ENCODE peak calls at places on chromosomes 5 and 9, in six cellular contexts. Z, C, H, Q, T and Y are unnamed samples.

GRCh38 chr5:181133610-181134231 is 2.8 kb upstream of the OR2V1 start:
- DNase-seq in H (no peak), Z (peak), Q (no peak), C (no peak), T (peak), Y (peak)

GRCh38 chr5:83306572-83307241 is 164.8 kb upstream of the VCAN start:
- DNase-seq in T (peak), C (no peak), H (no peak), Z (peak), Q (no peak), Y (peak)

GRCh38 chr9:105127863-105128220 is 116.6 kb upstream of the SLC44A1 start:
- DNase-seq in Q (no peak), H (no peak), T (no peak), Z (peak), C (peak), Y (peak)

GRCh38 chr9:121393318-121393717 is 23.3 kb upstream of the STOM start:
- DNase-seq in Q (no peak), Z (peak), H (no peak), T (no peak), C (no peak), Y (peak)

GRCh38 chr9:124347968-124348358 is 67.3 kb downstream of the PSMB7 start:
- DNase-seq in C (no peak), H (no peak), T (no peak), Q (no peak), Z (no peak), Y (no peak)

GRCh38 chr9:118558891-118559290 is 810.3 kb downstream of the BRINP1 start:
- DNase-seq in H (no peak), T (no peak), Z (no peak), C (no peak), Q (no peak), Y (no peak)

GRCh38 chr9:134734270-134734669 is 92.7 kb downstream of the COL5A1 start:
- DNase-seq in T (peak), C (no peak), Q (peak), Z (peak), H (peak), Y (no peak)

GRCh38 chr5:138563340-138564118 is 11.7 kb downstream of the HSPA9 start:
- DNase-seq in Q (no peak), H (no peak), Z (no peak), T (no peak), C (no peak), Y (no peak)

GRCh38 chr5:171450423-171451246 is 31.2 kb downstream of the FGF18 start:
- DNase-seq in Q (no peak), H (no peak), T (peak), C (no peak), Z (peak), Y (peak)

GRCh38 chr9:84404095-84404686 is 63.6 kb upstream of the SLC28A3 start:
- DNase-seq in H (peak), T (no peak), Q (no peak), C (no peak), Z (no peak), Y (peak)

GRCh38 chr5:157860898-157861894 is 2.3 kb upstream of the CLINT1 start:
- DNase-seq in T (no peak), Q (no peak), C (no peak), Z (no peak), H (no peak), Y (no peak)

GRCh38 chr9:88691811-88692210 is 156.8 kb downstream of the NXNL2 start:
- DNase-seq in T (no peak), Q (no peak), Z (peak), C (no peak), H (no peak), Y (peak)

GRCh38 chr5:38208782-38209378 is 49.5 kb upstream of the EGFLAM start:
- DNase-seq in T (no peak), C (no peak), Q (peak), H (peak), Z (peak), Y (peak)

GRCh38 chr9:130368631-130369103 is 76.1 kb upstream of the ASS1 start:
- DNase-seq in Z (no peak), H (no peak), T (no peak), C (no peak), Q (no peak), Y (peak)

GRCh38 chr5:164967354-164967753 is 1461.9 kb downstream of the MAT2B start:
- DNase-seq in C (no peak), Q (no peak), T (no peak), Z (no peak), H (no peak), Y (no peak)

GRCh38 chr5:178469011-178469974 is 120.9 kb downstream of the COL23A1 start:
- DNase-seq in Z (no peak), C (no peak), H (no peak), Q (no peak), T (no peak), Y (no peak)

GRCh38 chr5:170738840-170739239 is 44.7 kb upstream of the GABRP start:
- DNase-seq in Z (no peak), Q (peak), C (no peak), H (no peak), T (no peak), Y (no peak)

GRCh38 chr5:142353093-142353472 is 28.3 kb upstream of the SPRY4 start:
- DNase-seq in H (no peak), Z (no peak), Q (no peak), T (no peak), C (no peak), Y (no peak)

GRCh38 chr5:159510282-159510681 is 180.0 kb upstream of the IL12B start:
- DNase-seq in Q (no peak), T (peak), H (no peak), Z (peak), C (no peak), Y (peak)

GRCh38 chr9:127965953-127966352 is 14.8 kb downstream of the EEIG1 start:
- DNase-seq in C (no peak), T (no peak), Q (no peak), Z (no peak), H (no peak), Y (no peak)

GRCh38 chr9:108188482-108188881 is 667.3 kb downstream of the ACTL7B start:
- DNase-seq in C (no peak), Z (no peak), H (no peak), T (no peak), Q (no peak), Y (no peak)

GRCh38 chr5:132372122-132372521 is 2.6 kb downstream of the SLC22A5 start:
- DNase-seq in Z (no peak), C (no peak), T (no peak), H (no peak), Q (no peak), Y (no peak)

GRCh38 chr5:169300468-169301385 is at the start of gene SLIT3:
- DNase-seq in Z (peak), T (peak), C (no peak), Q (peak), H (no peak), Y (peak)

GRCh38 chr5:36647046-36647445 is 40.6 kb downstream of the SLC1A3 start:
- DNase-seq in C (no peak), T (no peak), H (no peak), Q (no peak), Z (no peak), Y (no peak)

DNA sequence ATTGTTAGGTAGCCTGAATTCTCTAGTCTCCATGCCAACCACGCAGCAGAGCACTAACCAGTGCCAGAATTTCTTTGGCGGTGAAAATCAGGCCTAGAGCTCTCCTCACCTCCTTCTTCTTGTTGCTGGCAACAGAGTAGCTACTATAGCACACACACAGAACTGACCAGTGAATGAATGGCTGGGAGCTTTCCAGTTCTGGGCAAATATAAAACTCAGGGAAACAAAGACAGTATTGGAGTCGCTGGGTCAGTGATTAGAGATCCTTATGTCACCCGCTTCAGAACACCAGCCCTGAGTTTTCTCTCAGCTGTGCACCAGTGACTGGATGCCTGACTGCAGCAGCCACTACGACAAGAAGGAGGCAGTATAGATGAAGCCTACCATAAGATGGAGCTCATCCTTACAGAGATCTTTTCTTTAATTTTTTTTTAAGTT is 26.9 kb upstream of the FEM1C start:
- DNase-seq in Z (no peak), Q (peak), H (no peak), T (no peak), C (no peak), Y (no peak)
- TF ChIP-seq CTCF in Z (no peak), Q (no peak), H (peak), T (peak), C (no peak), Y (no peak)

GRCh38 chr5:6322163-6322713 is 56.1 kb downstream of the MED10 start:
- DNase-seq in H (no peak), T (no peak), C (no peak), Z (no peak), Q (no peak), Y (no peak)

GRCh38 chr5:6321078-6321477 is 57.3 kb downstream of the MED10 start:
- DNase-seq in Z (no peak), Q (no peak), H (no peak), T (no peak), C (no peak), Y (no peak)

GRCh38 chr5:6315580-6315979 is 62.8 kb downstream of the MED10 start:
- DNase-seq in C (no peak), H (no peak), Q (no peak), Z (no peak), T (no peak), Y (no peak)

GRCh38 chr5:6317133-6317532 is 61.2 kb downstream of the MED10 start:
- DNase-seq in C (no peak), H (no peak), Q (no peak), T (no peak), Z (no peak), Y (no peak)

GRCh38 chr5:6319116-6319515 is 59.2 kb downstream of the MED10 start:
- DNase-seq in T (no peak), C (no peak), H (no peak), Q (no peak), Z (no peak), Y (no peak)
- H3K4me3 ChIP-seq in T (no peak), C (no peak), H (no peak), Q (no peak), Z (no peak), Y (no peak)

GRCh38 chr5:34577267-34577666 is 78.9 kb upstream of the RAI14 start:
- DNase-seq in T (no peak), C (no peak), Z (no peak), H (no peak), Q (no peak), Y (no peak)
- TF ChIP-seq CTCF in T (no peak), C (no peak), Z (no peak), H (peak), Q (no peak), Y (no peak)

GRCh38 chr5:14254686-14255085 is 111.5 kb downstream of the TRIO start:
- DNase-seq in Q (no peak), T (no peak), C (no peak), H (no peak), Z (no peak), Y (no peak)

GRCh38 chr5:14250094-14250777 is 107.1 kb downstream of the TRIO start:
- DNase-seq in Q (peak), Z (peak), H (peak), T (peak), C (no peak), Y (peak)

GRCh38 chr5:14250778-14251711 is 107.9 kb downstream of the TRIO start:
- DNase-seq in C (no peak), Z (no peak), Q (peak), T (no peak), H (no peak), Y (no peak)

GRCh38 chr5:14251733-14252132 is 108.6 kb downstream of the TRIO start:
- DNase-seq in C (no peak), Z (no peak), H (no peak), T (no peak), Q (no peak), Y (no peak)

GRCh38 chr5:14252793-14253192 is 109.7 kb downstream of the TRIO start:
- DNase-seq in T (no peak), C (no peak), Q (no peak), Z (no peak), H (no peak), Y (no peak)
- H3K4me3 ChIP-seq in T (no peak), C (no peak), Q (no peak), Z (no peak), H (no peak), Y (no peak)

GRCh38 chr9:126084696-126085095 is 241.9 kb upstream of the MVB12B start:
- DNase-seq in Q (no peak), C (no peak), H (no peak), Z (no peak), T (no peak), Y (no peak)

GRCh38 chr9:126093771-126094170 is 232.9 kb upstream of the MVB12B start:
- DNase-seq in C (no peak), Z (no peak), T (no peak), Q (no peak), H (no peak), Y (no peak)

GRCh38 chr9:126095546-126096190 is 231.0 kb upstream of the MVB12B start:
- DNase-seq in Q (no peak), Z (no peak), H (no peak), C (no peak), T (no peak), Y (no peak)

GRCh38 chr9:126088336-126088735 is 238.3 kb upstream of the MVB12B start:
- DNase-seq in C (no peak), Z (no peak), T (no peak), Q (no peak), H (no peak), Y (no peak)

DNA sequence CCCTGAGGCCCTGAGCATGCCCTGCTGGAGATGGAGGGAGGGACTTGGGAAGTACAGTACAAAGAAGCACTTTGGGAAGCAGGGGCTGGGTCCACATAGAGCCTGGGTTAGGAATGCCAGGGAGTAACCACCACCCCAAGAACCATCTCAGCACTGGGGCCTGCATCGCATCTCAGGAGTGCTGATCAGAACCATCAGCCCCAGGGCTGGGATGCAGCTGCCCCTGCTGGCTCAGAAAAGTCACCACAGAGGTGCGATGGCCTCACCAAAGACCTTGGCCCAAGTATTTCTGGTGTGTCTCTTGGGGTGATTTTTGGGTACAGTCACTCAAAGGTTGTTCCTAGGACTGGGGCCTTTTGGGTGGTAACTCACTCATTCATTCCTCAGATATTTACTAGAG is 236.8 kb upstream of the MVB12B start:
- DNase-seq in Q (no peak), Z (no peak), H (no peak), T (no peak), C (no peak), Y (no peak)
- TF ChIP-seq CTCF in Q (no peak), Z (no peak), H (peak), T (no peak), C (no peak), Y (no peak)

GRCh38 chr5:72557576-72558336 is 50.5 kb upstream of the ZNF366 start:
- DNase-seq in H (no peak), Q (no peak), C (no peak), T (no peak), Z (no peak), Y (no peak)
- H3K4me3 ChIP-seq in H (no peak), Q (no peak), C (no peak), T (no peak), Z (no peak), Y (no peak)

DNA sequence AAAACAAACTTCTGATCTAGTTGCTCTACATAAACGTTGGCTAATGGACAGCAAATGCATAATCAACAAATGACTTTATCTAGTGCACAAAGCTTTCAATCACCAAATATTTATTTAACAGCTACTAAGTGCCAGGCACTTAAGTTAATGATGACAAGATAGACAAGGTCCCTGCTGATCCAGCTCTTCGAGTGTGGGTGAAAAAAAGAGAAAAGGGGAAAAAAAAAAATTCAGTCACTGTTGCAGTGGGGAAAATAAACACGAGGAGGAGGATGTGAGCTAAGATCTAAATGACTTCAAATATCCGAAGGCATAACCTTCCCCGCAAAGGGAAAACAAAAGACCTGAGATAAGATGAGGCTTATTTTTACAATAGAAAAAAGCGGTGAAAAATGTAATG is 9.6 kb downstream of the PSIP1 start:
- DNase-seq in Q (no peak), C (no peak), H (no peak), Z (no peak), T (no peak), Y (no peak)
- TF ChIP-seq CTCF in Q (no peak), C (no peak), H (no peak), Z (peak), T (no peak), Y (peak)

DNA sequence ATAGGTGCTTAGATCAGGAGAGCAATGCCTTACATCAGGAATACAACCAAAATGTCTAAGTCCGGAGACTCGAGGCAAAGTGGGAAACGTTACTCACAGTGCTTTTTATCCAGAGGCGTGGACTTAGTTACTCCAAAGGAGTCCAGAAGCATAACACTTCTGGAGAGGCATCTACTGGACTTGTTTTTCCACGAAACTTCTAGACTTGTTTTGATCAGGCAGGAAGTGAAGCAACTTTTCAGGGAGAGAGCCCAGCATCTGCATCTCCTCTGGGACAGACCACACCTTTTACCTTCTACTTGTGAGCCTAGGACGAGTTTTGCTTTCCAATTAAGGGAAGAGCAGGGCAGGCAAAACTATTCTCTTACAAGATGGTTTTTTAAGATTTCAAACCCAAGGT is 1.2 kb upstream of the TJP2 start:
- DNase-seq in H (no peak), Z (no peak), T (no peak), C (no peak), Q (no peak), Y (peak)
- H3K4me3 ChIP-seq in H (no peak), Z (no peak), T (no peak), C (no peak), Q (no peak), Y (no peak)

GRCh38 chr5:67844937-67845336 is 370.6 kb upstream of the PIK3R1 start:
- DNase-seq in T (no peak), C (no peak), Q (no peak), H (no peak), Z (no peak), Y (no peak)

DNA sequence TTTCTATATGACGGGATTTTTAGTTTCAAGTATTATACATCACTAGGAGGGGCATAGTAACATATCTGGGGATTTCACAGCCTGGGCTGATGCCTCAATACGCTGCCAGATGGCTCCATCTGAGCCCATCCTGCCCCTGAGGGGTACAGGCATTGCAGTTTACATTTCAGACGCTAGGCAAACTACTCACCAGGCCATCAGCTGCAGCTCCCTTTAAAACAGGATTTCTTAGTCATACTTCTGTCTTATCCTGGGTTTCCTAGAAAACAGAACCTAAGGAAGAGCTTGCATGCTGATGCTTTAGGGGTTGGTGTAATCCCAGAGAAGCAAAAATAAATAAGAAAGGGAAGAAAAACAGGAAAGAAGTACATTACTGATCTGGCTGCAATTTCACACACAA is 372.8 kb upstream of the PIK3R1 start:
- DNase-seq in Z (no peak), C (no peak), T (no peak), H (peak), Q (no peak), Y (peak)
- TF ChIP-seq CTCF in Z (no peak), C (no peak), T (no peak), H (no peak), Q (no peak), Y (peak)

GRCh38 chr9:106878943-106879916 is 16.3 kb downstream of the ZNF462 start:
- DNase-seq in T (peak), Q (peak), C (no peak), H (no peak), Z (peak), Y (peak)
- H3K4me3 ChIP-seq in T (no peak), Q (no peak), C (no peak), H (no peak), Z (no peak), Y (no peak)